ENCODE peak calls at places on chromosomes 4 and X, in four cellular contexts. N is HepG2, O is BE2C, E is colonic mucosa. G is an unnamed sample.

GRCh38 chr4:182695842-182696241 is 221.3 kb downstream of the DCTD start:
- DNase-seq in N (no peak), O (no peak), E (no peak), G (peak; percentile 7)

GRCh38 chrX:133749370-133749769 is 236.0 kb downstream of the GPC3 start:
- DNase-seq in O (no peak), N (no peak), E (no peak), G (no peak)

GRCh38 chr4:15655223-15656037 is at the start of gene FBXL5:
- DNase-seq in N (peak; percentile 56), O (peak; percentile 87), E (peak; percentile 73), G (no peak)

GRCh38 chrX:110286126-110286525 is 31.8 kb downstream of the AMMECR1 start:
- DNase-seq in N (no peak), E (no peak), O (no peak), G (peak; percentile 63)

GRCh38 chr4:183444953-183445543 is 612 bp downstream of the CDKN2AIP start:
- DNase-seq in E (peak; percentile 54), N (no peak), O (peak; percentile 41), G (no peak)

GRCh38 chrX:109886122-109886761 is 116.7 kb upstream of the TMEM164 start:
- DNase-seq in O (peak; percentile 26), E (peak; percentile 26), N (peak; percentile 31), G (no peak)

GRCh38 chr4:156223985-156224384 is 270.3 kb upstream of the CTSO start:
- DNase-seq in O (no peak), N (no peak), E (no peak), G (no peak)

GRCh38 chr4:78247541-78248285 is 190.6 kb downstream of the FRAS1 start:
- DNase-seq in E (no peak), N (no peak), O (no peak), G (no peak)

GRCh38 chr4:5863461-5864113 is 29.3 kb downstream of the CRMP1 start:
- DNase-seq in O (no peak), E (no peak), N (no peak), G (peak; percentile 92)

GRCh38 chr4:102723511-102723910 is 37.3 kb downstream of the MANBA start:
- DNase-seq in N (no peak), E (no peak), O (no peak), G (no peak)

GRCh38 chrX:41981481-41982013 is 58.2 kb upstream of the CASK start:
- DNase-seq in N (no peak), E (no peak), O (no peak), G (no peak)

GRCh38 chr4:156954598-156954997 is 17.0 kb downstream of the PDGFC start:
- DNase-seq in O (no peak), N (no peak), E (no peak), G (no peak)

GRCh38 chrX:73836956-73837477 is 274.0 kb downstream of the CHIC1 start:
- DNase-seq in N (no peak), O (no peak), E (no peak), G (no peak)

GRCh38 chrX:53086464-53086863 is 4.3 kb downstream of the TSPYL2 start:
- DNase-seq in E (no peak), N (no peak), O (no peak), G (no peak)

GRCh38 chrX:104742345-104742744 is 176.3 kb downstream of the IL1RAPL2 start:
- DNase-seq in E (no peak), N (no peak), O (no peak), G (no peak)
- TF ChIP-seq CTCF in E (no peak), N (no peak), O (no peak), G (no peak)

GRCh38 chr4:113682730-113683129 is 78.8 kb downstream of the CAMK2D start:
- DNase-seq in N (no peak), E (no peak), O (no peak), G (no peak)

GRCh38 chr4:113686950-113687718 is 74.4 kb downstream of the CAMK2D start:
- DNase-seq in N (peak; percentile 11), E (no peak), O (no peak), G (no peak)

GRCh38 chr4:113683143-113683542 is 78.4 kb downstream of the CAMK2D start:
- DNase-seq in O (no peak), E (no peak), N (no peak), G (no peak)

GRCh38 chr4:113689394-113689793 is 72.1 kb downstream of the CAMK2D start:
- DNase-seq in E (no peak), O (no peak), N (no peak), G (no peak)

GRCh38 chr4:113684534-113685091 is 76.9 kb downstream of the CAMK2D start:
- DNase-seq in N (peak; percentile 85), O (peak; percentile 78), E (peak; percentile 55), G (no peak)
- H3K4me3 ChIP-seq in N (no peak overlapping the region), O (no peak overlapping the region), E (no peak overlapping the region), G (no peak overlapping the region)

DNA sequence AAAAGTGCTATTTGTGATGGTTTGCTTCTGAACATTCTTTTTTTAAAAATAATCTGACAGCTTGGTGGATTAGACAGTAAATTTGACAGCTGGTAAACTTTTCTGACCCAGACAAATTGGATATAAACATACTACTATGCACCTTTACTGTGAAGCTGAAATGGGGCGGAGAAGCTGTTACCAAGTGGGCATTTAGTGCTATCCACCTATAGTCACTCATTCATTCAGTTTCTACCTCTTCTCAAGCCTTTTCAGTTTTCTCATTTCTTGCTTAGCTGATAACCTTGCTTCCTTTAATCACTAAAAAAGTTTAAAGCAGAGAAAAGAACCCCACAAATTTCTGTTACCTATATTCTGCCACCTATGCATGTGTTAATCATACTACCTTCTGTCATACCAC is 5.2 kb downstream of the RPS3A start:
- DNase-seq in E (no peak), N (no peak), O (no peak), G (no peak)
- H3K36me3 ChIP-seq in E (peaks cover 20% of the 10 kb centered on the region), N (peaks cover 38% of the 10 kb centered on the region), O (peaks cover 89% of the 10 kb centered on the region), G (peaks cover 3% of the 10 kb centered on the region)

GRCh38 chrX:93874554-93874953 is 200.5 kb downstream of the FAM133A start:
- DNase-seq in E (peak; percentile 22), N (peak; percentile 1), O (peak; percentile 3), G (no peak)
- TF ChIP-seq CTCF in E (no peak), N (peak; percentile 55), O (peak; percentile 42), G (peak; percentile 29)

GRCh38 chr4:7634611-7635010 is 199.9 kb upstream of the PSAPL1 start:
- DNase-seq in N (no peak), E (no peak), O (no peak), G (no peak)
- H3K4me3 ChIP-seq in N (no peak overlapping the region), E (no peak overlapping the region), O (no peak overlapping the region), G (no peak overlapping the region)

GRCh38 chrX:15815779-15816452 is 25.6 kb downstream of the ZRSR2 start:
- DNase-seq in N (peak; percentile 5), E (no peak), O (peak; percentile 22), G (no peak)

GRCh38 chrX:15816453-15816838 is 26.2 kb downstream of the ZRSR2 start:
- DNase-seq in O (no peak), E (no peak), N (no peak), G (no peak)

GRCh38 chrX:15814811-15815210 is 24.5 kb downstream of the ZRSR2 start:
- DNase-seq in O (no peak), E (no peak), N (no peak), G (no peak)

GRCh38 chrX:15808254-15808653 is 18.0 kb downstream of the ZRSR2 start:
- DNase-seq in O (no peak), E (no peak), N (no peak), G (no peak)

DNA sequence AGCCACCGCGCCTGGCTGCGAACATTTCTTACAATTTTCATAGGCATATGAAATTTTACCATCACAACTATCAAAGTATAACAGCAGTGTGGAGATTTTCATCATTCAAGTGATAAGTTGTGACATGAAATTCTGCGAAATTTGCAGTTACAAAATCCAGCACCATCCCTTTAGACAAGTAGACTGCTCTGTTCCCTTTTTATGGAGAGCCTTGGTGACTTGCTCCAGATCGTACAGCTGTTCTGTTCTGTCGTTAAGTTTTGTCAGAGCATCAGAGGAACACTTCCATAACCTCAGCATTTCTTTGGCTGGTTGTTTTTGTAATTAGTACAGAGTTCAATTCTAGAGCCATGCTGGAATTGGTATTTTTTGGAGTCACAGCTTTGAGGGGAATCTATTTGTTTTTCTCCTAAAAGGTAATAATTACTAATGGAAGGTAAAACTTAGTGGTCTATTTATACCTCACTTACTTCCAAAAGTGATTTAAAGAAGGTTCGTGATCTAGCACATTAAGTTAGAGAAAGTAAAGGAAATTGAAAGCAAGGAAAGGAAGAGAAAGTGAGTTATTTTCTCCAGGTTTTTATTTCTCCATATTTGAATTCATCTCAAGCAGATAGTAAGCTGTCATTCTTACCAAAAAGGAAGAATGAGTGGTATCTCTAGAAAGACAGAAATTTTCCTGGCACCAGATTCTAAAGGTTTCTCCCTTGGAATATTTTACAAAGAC is 22.1 kb downstream of the ZRSR2 start:
- DNase-seq in N (no peak), O (no peak), E (no peak), G (no peak)
- H3K36me3 ChIP-seq in N (peaks cover 17% of the 10 kb centered on the region), O (no peaks in the 10 kb centered on the region), E (peaks cover 10% of the 10 kb centered on the region), G (no peaks in the 10 kb centered on the region)

GRCh38 chr4:24584175-24584850 is at the start of gene DHX15:
- DNase-seq in E (peak; percentile 96), O (peak; percentile 96), N (peak; percentile 92), G (peak; percentile 85)
- TF ChIP-seq CTCF in E (no peak), O (no peak), N (no peak), G (no peak)

GRCh38 chr4:119564106-119564505 is 64.5 kb downstream of the PDE5A start:
- DNase-seq in N (no peak), E (no peak), O (no peak), G (no peak)
- H3K4me3 ChIP-seq in N (no peak overlapping the region), E (no peak overlapping the region), O (no peak overlapping the region), G (no peak overlapping the region)

GRCh38 chr4:7759221-7759620 is 180.4 kb downstream of the AFAP1 start:
- DNase-seq in E (no peak), N (no peak), O (no peak), G (no peak)

GRCh38 chr4:7756561-7757355 is 182.9 kb downstream of the AFAP1 start:
- DNase-seq in E (no peak), N (no peak), O (no peak), G (no peak)

GRCh38 chr4:7757501-7758443 is 181.9 kb downstream of the AFAP1 start:
- DNase-seq in O (no peak), E (no peak), N (no peak), G (no peak)

GRCh38 chr4:7759635-7760034 is 180.0 kb downstream of the AFAP1 start:
- DNase-seq in E (no peak), O (no peak), N (no peak), G (no peak)

DNA sequence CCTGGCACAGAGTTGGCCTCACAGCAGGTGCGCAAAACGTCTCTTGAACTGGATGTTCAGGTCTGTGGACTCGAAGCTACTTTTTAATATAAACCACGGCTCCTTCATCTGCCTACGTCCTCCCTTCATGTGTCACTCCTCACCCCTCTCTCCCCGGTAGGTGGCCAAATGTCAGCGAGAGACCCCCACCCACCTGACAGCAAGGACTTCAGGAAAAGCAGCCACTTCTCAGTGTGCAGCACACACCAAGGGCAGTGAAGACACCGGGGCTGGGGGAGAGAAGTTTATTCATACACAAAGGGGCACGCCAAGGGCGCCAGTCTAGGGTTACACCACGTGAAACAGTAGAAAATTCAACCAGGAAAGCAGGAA is 181.2 kb downstream of the AFAP1 start:
- DNase-seq in E (no peak), N (no peak), O (no peak), G (no peak)
- H3K36me3 ChIP-seq in E (no peaks in the 10 kb centered on the region), N (peaks cover 4% of the 10 kb centered on the region), O (peaks cover 68% of the 10 kb centered on the region), G (no peaks in the 10 kb centered on the region)

GRCh38 chr4:104901438-104901837 is 245.2 kb upstream of the TET2 start:
- DNase-seq in O (no peak), N (no peak), E (no peak), G (no peak)
- TF ChIP-seq CTCF in O (no peak), N (no peak), E (no peak), G (no peak)

G was measured in kidney epithelial cell.